ENCODE peak calls at places on chromosome 12, in six cellular contexts. U, T, O, V, Z and N are unnamed samples.

GRCh38 chr12:117038023-117038680 is 61.1 kb downstream of the TESC start:
- DNase-seq in U (no peak), T (no peak), O (no peak), V (no peak), Z (no peak), N (no peak)

GRCh38 chr12:7161811-7162210 is 27.7 kb upstream of the PEX5 start:
- DNase-seq in U (no peak), T (no peak), O (no peak), V (no peak), Z (no peak), N (no peak)

GRCh38 chr12:57874166-57875108 is 27.9 kb upstream of the CTDSP2 start:
- DNase-seq in U (no peak), T (no peak), O (no peak), V (no peak), Z (no peak), N (no peak)

GRCh38 chr12:11773889-11774677 is 124.6 kb downstream of the ETV6 start:
- DNase-seq in U (no peak), T (no peak), O (no peak), V (no peak), Z (no peak), N (no peak)

GRCh38 chr12:89882051-89882450 is 173.4 kb upstream of the ATP2B1 start:
- DNase-seq in U (no peak), T (no peak), O (no peak), V (no peak), Z (peak), N (no peak)

GRCh38 chr12:118429703-118430383 is 53.5 kb downstream of the SUDS3 start:
- DNase-seq in U (no peak), T (no peak), O (no peak), V (no peak), Z (no peak), N (no peak)

GRCh38 chr12:109147954-109148353 is 31.6 kb downstream of the ACACB start:
- DNase-seq in U (no peak), T (no peak), O (no peak), V (peak), Z (no peak), N (peak)

GRCh38 chr12:121371404-121371803 is 19.2 kb upstream of the ANAPC5 start:
- DNase-seq in U (no peak), T (no peak), O (no peak), V (no peak), Z (no peak), N (no peak)

GRCh38 chr12:57128519-57129247 is 400 bp downstream of the LRP1 start:
- DNase-seq in U (no peak), T (no peak), O (no peak), V (no peak), Z (no peak), N (no peak)

GRCh38 chr12:87025976-87026375 is 769.8 kb upstream of the MGAT4C start:
- DNase-seq in U (no peak), T (no peak), O (no peak), V (no peak), Z (no peak), N (no peak)

DNA sequence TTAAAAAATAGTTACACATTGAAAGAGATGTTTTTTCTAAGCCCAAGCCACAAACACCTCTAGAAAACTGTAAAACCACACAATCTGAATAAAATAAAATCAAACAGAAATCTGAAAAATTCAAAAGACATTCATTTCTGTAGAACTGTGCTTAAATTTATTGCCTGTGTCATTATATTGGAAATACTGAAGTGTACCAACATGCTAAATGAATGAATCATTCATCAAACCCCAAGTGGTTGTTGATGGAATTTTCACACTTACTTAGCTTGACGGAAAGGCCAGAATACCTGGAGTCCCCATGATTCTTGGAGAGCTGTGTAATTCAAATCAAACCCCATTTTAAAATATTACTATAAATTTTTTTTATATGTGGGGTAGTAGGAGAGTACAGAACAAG is 2.7 kb downstream of the KITLG start:
- DNase-seq in U (peak), T (no peak), O (no peak), V (peak), Z (no peak), N (no peak)
- H3K4me3 ChIP-seq in U (no peak), T (no peak), O (no peak), V (no peak), Z (no peak), N (peak)

GRCh38 chr12:34595749-34596733 is 573.7 kb downstream of the ALG10 start:
- DNase-seq in U (no peak), T (no peak), O (no peak), V (no peak), Z (no peak), N (peak)

GRCh38 chr12:34597548-34598351 is 575.5 kb downstream of the ALG10 start:
- DNase-seq in U (no peak), T (no peak), O (no peak), V (no peak), Z (no peak), N (no peak)

GRCh38 chr12:34591966-34592365 is 569.7 kb downstream of the ALG10 start:
- DNase-seq in U (no peak), T (no peak), O (no peak), V (no peak), Z (no peak), N (no peak)
- TF ChIP-seq CTCF in U (no peak), T (no peak), O (no peak), V (no peak), Z (no peak), N (no peak)

GRCh38 chr12:49703647-49704137 is 3.5 kb downstream of the FMNL3 start:
- DNase-seq in U (no peak), T (no peak), O (no peak), V (no peak), Z (peak), N (no peak)

GRCh38 chr12:49697808-49698207 is 9.4 kb downstream of the FMNL3 start:
- DNase-seq in U (no peak), T (no peak), O (no peak), V (no peak), Z (no peak), N (no peak)

GRCh38 chr12:49702676-49703228 is 4.5 kb downstream of the FMNL3 start:
- DNase-seq in U (no peak), T (no peak), O (no peak), V (no peak), Z (peak), N (no peak)

GRCh38 chr12:49702009-49702408 is 5.2 kb downstream of the FMNL3 start:
- DNase-seq in U (no peak), T (no peak), O (no peak), V (no peak), Z (peak), N (no peak)

GRCh38 chr12:49698619-49699545 is 8.3 kb downstream of the FMNL3 start:
- DNase-seq in U (no peak), T (peak), O (no peak), V (no peak), Z (peak), N (no peak)
- H3K4me3 ChIP-seq in U (no peak), T (peak), O (no peak), V (peak), Z (peak), N (no peak)

GRCh38 chr12:47308672-47309071 is 228.9 kb upstream of the AMIGO2 start:
- DNase-seq in U (no peak), T (no peak), O (no peak), V (no peak), Z (no peak), N (no peak)

GRCh38 chr12:47305464-47305863 is 225.7 kb upstream of the AMIGO2 start:
- DNase-seq in U (no peak), T (no peak), O (no peak), V (no peak), Z (no peak), N (no peak)

GRCh38 chr12:47306130-47306529 is 226.4 kb upstream of the AMIGO2 start:
- DNase-seq in U (no peak), T (no peak), O (no peak), V (no peak), Z (no peak), N (no peak)

GRCh38 chr12:47311011-47311410 is 231.3 kb upstream of the AMIGO2 start:
- DNase-seq in U (no peak), T (no peak), O (no peak), V (no peak), Z (no peak), N (no peak)

GRCh38 chr12:47307680-47308399 is 228.1 kb upstream of the AMIGO2 start:
- DNase-seq in U (peak), T (peak), O (peak), V (peak), Z (peak), N (no peak)
- TF ChIP-seq CTCF in U (peak), T (peak), O (peak), V (peak), Z (peak), N (peak)